ENCODE peak calls at places on chromosomes 11 and 22, in eight cellular contexts. One of them, this sample, is unnamed.

GRCh38 chr11:66886671-66887221 is 29.9 kb downstream of the LRFN4 start:
- DNase-seq in astrocyte of the spinal cord: peak; percentile 88
- DNase-seq in HL-60: no peak
- DNase-seq in kidney epithelial cell: no peak
- DNase-seq in psoas muscle: peak; percentile 57
- DNase-seq in right lobe of liver: no peak
- DNase-seq in D721Med: no peak
- DNase-seq in brain microvascular endothelial cell: peak; percentile 82
- DNase-seq in this sample: no peak

GRCh38 chr11:116829525-116830183 is at the start of gene APOC3:
- DNase-seq in astrocyte of the spinal cord: no peak
- DNase-seq in HL-60: no peak
- DNase-seq in kidney epithelial cell: no peak
- DNase-seq in psoas muscle: no peak
- DNase-seq in right lobe of liver: peak; percentile 97
- DNase-seq in D721Med: no peak
- DNase-seq in brain microvascular endothelial cell: no peak
- DNase-seq in this sample: no peak

GRCh38 chr11:65779669-65779918 is 1.2 kb downstream of the AP5B1 start:
- DNase-seq in astrocyte of the spinal cord: no peak
- DNase-seq in HL-60: no peak
- DNase-seq in kidney epithelial cell: no peak
- DNase-seq in psoas muscle: no peak
- DNase-seq in right lobe of liver: no peak
- DNase-seq in D721Med: no peak
- DNase-seq in brain microvascular endothelial cell: no peak
- DNase-seq in this sample: no peak

GRCh38 chr11:75337195-75337654 is 14.2 kb downstream of the ARRB1 start:
- DNase-seq in astrocyte of the spinal cord: no peak
- DNase-seq in HL-60: peak; percentile 65
- DNase-seq in kidney epithelial cell: no peak
- DNase-seq in psoas muscle: no peak
- DNase-seq in right lobe of liver: no peak
- DNase-seq in D721Med: no peak
- DNase-seq in brain microvascular endothelial cell: peak; percentile 33
- DNase-seq in this sample: peak; percentile 77

GRCh38 chr22:42433754-42434153 is 1.6 kb upstream of the NFAM1 start:
- DNase-seq in astrocyte of the spinal cord: no peak
- DNase-seq in HL-60: no peak
- DNase-seq in kidney epithelial cell: no peak
- DNase-seq in psoas muscle: no peak
- DNase-seq in right lobe of liver: no peak
- DNase-seq in D721Med: no peak
- DNase-seq in brain microvascular endothelial cell: no peak
- DNase-seq in this sample: no peak

GRCh38 chr22:23790819-23791736 is 4.3 kb downstream of the SMARCB1 start:
- DNase-seq in astrocyte of the spinal cord: no peak
- DNase-seq in HL-60: no peak
- DNase-seq in kidney epithelial cell: no peak
- DNase-seq in psoas muscle: no peak
- DNase-seq in right lobe of liver: no peak
- DNase-seq in D721Med: no peak
- DNase-seq in brain microvascular endothelial cell: no peak
- DNase-seq in this sample: no peak

GRCh38 chr22:22927888-22928665 is 40.5 kb downstream of the IGLL5 start:
- DNase-seq in astrocyte of the spinal cord: no peak
- DNase-seq in HL-60: peak; percentile 48
- DNase-seq in kidney epithelial cell: no peak
- DNase-seq in psoas muscle: peak; percentile 22
- DNase-seq in right lobe of liver: no peak
- DNase-seq in D721Med: no peak
- DNase-seq in brain microvascular endothelial cell: no peak
- DNase-seq in this sample: no peak

GRCh38 chr11:33899383-33900037 is 7.6 kb upstream of the LMO2 start:
- DNase-seq in astrocyte of the spinal cord: peak; percentile 62
- DNase-seq in HL-60: no peak
- DNase-seq in kidney epithelial cell: peak; percentile 10
- DNase-seq in psoas muscle: peak; percentile 89
- DNase-seq in right lobe of liver: no peak
- DNase-seq in D721Med: no peak
- DNase-seq in brain microvascular endothelial cell: peak; percentile 74
- DNase-seq in this sample: no peak

GRCh38 chr11:110989734-110990133 is 255.8 kb upstream of the POU2AF2 start:
- DNase-seq in astrocyte of the spinal cord: no peak
- DNase-seq in HL-60: peak; percentile 65
- DNase-seq in kidney epithelial cell: no peak
- DNase-seq in psoas muscle: no peak
- DNase-seq in right lobe of liver: peak; percentile 73
- DNase-seq in D721Med: no peak
- DNase-seq in brain microvascular endothelial cell: no peak
- DNase-seq in this sample: peak; percentile 60

GRCh38 chr11:121870202-121871045 is 245.6 kb downstream of the BLID start:
- DNase-seq in astrocyte of the spinal cord: no peak
- DNase-seq in HL-60: no peak
- DNase-seq in kidney epithelial cell: no peak
- DNase-seq in psoas muscle: no peak
- DNase-seq in right lobe of liver: no peak
- DNase-seq in D721Med: no peak
- DNase-seq in brain microvascular endothelial cell: no peak
- DNase-seq in this sample: no peak

GRCh38 chr11:63132985-63133775 is 10.8 kb downstream of the SLC22A24 start:
- DNase-seq in astrocyte of the spinal cord: no peak
- DNase-seq in HL-60: no peak
- DNase-seq in kidney epithelial cell: no peak
- DNase-seq in psoas muscle: no peak
- DNase-seq in right lobe of liver: no peak
- DNase-seq in D721Med: no peak
- DNase-seq in brain microvascular endothelial cell: no peak
- DNase-seq in this sample: no peak

GRCh38 chr11:22583963-22584492 is 41.6 kb downstream of the FANCF start:
- DNase-seq in astrocyte of the spinal cord: no peak
- DNase-seq in HL-60: no peak
- DNase-seq in kidney epithelial cell: no peak
- DNase-seq in psoas muscle: no peak
- DNase-seq in right lobe of liver: no peak
- DNase-seq in D721Med: no peak
- DNase-seq in brain microvascular endothelial cell: no peak
- DNase-seq in this sample: no peak

GRCh38 chr11:85558411-85558810 is 68.7 kb downstream of the DLG2 start:
- DNase-seq in astrocyte of the spinal cord: no peak
- DNase-seq in HL-60: no peak
- DNase-seq in kidney epithelial cell: no peak
- DNase-seq in psoas muscle: no peak
- DNase-seq in right lobe of liver: no peak
- DNase-seq in D721Med: no peak
- DNase-seq in brain microvascular endothelial cell: no peak
- DNase-seq in this sample: no peak

GRCh38 chr11:64841592-64842365 is 2.7 kb downstream of the CDC42BPG start:
- DNase-seq in astrocyte of the spinal cord: no peak
- DNase-seq in HL-60: no peak
- DNase-seq in kidney epithelial cell: no peak
- DNase-seq in psoas muscle: no peak
- DNase-seq in right lobe of liver: no peak
- DNase-seq in D721Med: no peak
- DNase-seq in brain microvascular endothelial cell: no peak
- DNase-seq in this sample: no peak

GRCh38 chr11:37286890-37287289 is 688.9 kb upstream of the RAG2 start:
- DNase-seq in astrocyte of the spinal cord: no peak
- DNase-seq in HL-60: no peak
- DNase-seq in kidney epithelial cell: no peak
- DNase-seq in psoas muscle: no peak
- DNase-seq in right lobe of liver: no peak
- DNase-seq in D721Med: no peak
- DNase-seq in brain microvascular endothelial cell: no peak
- DNase-seq in this sample: no peak

GRCh38 chr22:26743149-26743548 is 85.8 kb downstream of the MIAT start:
- DNase-seq in astrocyte of the spinal cord: no peak
- DNase-seq in HL-60: no peak
- DNase-seq in kidney epithelial cell: no peak
- DNase-seq in psoas muscle: no peak
- DNase-seq in right lobe of liver: no peak
- DNase-seq in D721Med: no peak
- DNase-seq in brain microvascular endothelial cell: no peak
- DNase-seq in this sample: no peak

GRCh38 chr11:8786933-8787332 is 104.3 kb downstream of the RPL27A start:
- DNase-seq in astrocyte of the spinal cord: no peak
- DNase-seq in HL-60: no peak
- DNase-seq in kidney epithelial cell: no peak
- DNase-seq in psoas muscle: no peak
- DNase-seq in right lobe of liver: no peak
- DNase-seq in D721Med: no peak
- DNase-seq in brain microvascular endothelial cell: no peak
- DNase-seq in this sample: no peak

GRCh38 chr11:63622318-63622717 is 8.1 kb upstream of the PLAAT3 start:
- DNase-seq in astrocyte of the spinal cord: no peak
- DNase-seq in HL-60: no peak
- DNase-seq in kidney epithelial cell: peak; percentile 76
- DNase-seq in psoas muscle: no peak
- DNase-seq in right lobe of liver: no peak
- DNase-seq in D721Med: no peak
- DNase-seq in brain microvascular endothelial cell: no peak
- DNase-seq in this sample: no peak

GRCh38 chr11:34830648-34831047 is 85.5 kb downstream of the APIP start:
- DNase-seq in astrocyte of the spinal cord: peak; percentile 15
- DNase-seq in HL-60: no peak
- DNase-seq in kidney epithelial cell: no peak
- DNase-seq in psoas muscle: no peak
- DNase-seq in right lobe of liver: no peak
- DNase-seq in D721Med: no peak
- DNase-seq in brain microvascular endothelial cell: no peak
- DNase-seq in this sample: no peak

GRCh38 chr11:102620858-102621561 is 4.1 kb downstream of the MMP20 start:
- DNase-seq in astrocyte of the spinal cord: peak; percentile 74
- DNase-seq in HL-60: no peak
- DNase-seq in kidney epithelial cell: no peak
- DNase-seq in psoas muscle: no peak
- DNase-seq in right lobe of liver: no peak
- DNase-seq in D721Med: no peak
- DNase-seq in brain microvascular endothelial cell: peak; percentile 80
- DNase-seq in this sample: no peak

GRCh38 chr11:62552931-62553838 is 6.6 kb upstream of the AHNAK start:
- DNase-seq in astrocyte of the spinal cord: peak; percentile 96
- DNase-seq in HL-60: peak; percentile 96
- DNase-seq in kidney epithelial cell: peak; percentile 92
- DNase-seq in psoas muscle: peak; percentile 94
- DNase-seq in right lobe of liver: peak; percentile 84
- DNase-seq in D721Med: no peak
- DNase-seq in brain microvascular endothelial cell: peak; percentile 94
- DNase-seq in this sample: peak; percentile 89

GRCh38 chr11:19814421-19814820 is 101.8 kb downstream of the NAV2 start:
- DNase-seq in astrocyte of the spinal cord: no peak
- DNase-seq in HL-60: no peak
- DNase-seq in kidney epithelial cell: no peak
- DNase-seq in psoas muscle: no peak
- DNase-seq in right lobe of liver: no peak
- DNase-seq in D721Med: no peak
- DNase-seq in brain microvascular endothelial cell: no peak
- DNase-seq in this sample: no peak

GRCh38 chr11:131864205-131864604 is 493.8 kb downstream of the NTM start:
- DNase-seq in astrocyte of the spinal cord: no peak
- DNase-seq in HL-60: no peak
- DNase-seq in kidney epithelial cell: no peak
- DNase-seq in psoas muscle: no peak
- DNase-seq in right lobe of liver: no peak
- DNase-seq in D721Med: no peak
- DNase-seq in brain microvascular endothelial cell: no peak
- DNase-seq in this sample: no peak

GRCh38 chr11:116833816-116834534 is 3.4 kb downstream of the APOA1 start:
- DNase-seq in astrocyte of the spinal cord: no peak
- DNase-seq in HL-60: no peak
- DNase-seq in kidney epithelial cell: no peak
- DNase-seq in psoas muscle: no peak
- DNase-seq in right lobe of liver: peak; percentile 92
- DNase-seq in D721Med: no peak
- DNase-seq in brain microvascular endothelial cell: no peak
- DNase-seq in this sample: peak; percentile 10

GRCh38 chr11:106231591-106231990 is 154.1 kb downstream of the AASDHPPT start:
- DNase-seq in astrocyte of the spinal cord: peak; percentile 6
- DNase-seq in HL-60: no peak
- DNase-seq in kidney epithelial cell: no peak
- DNase-seq in psoas muscle: no peak
- DNase-seq in right lobe of liver: no peak
- DNase-seq in D721Med: no peak
- DNase-seq in brain microvascular endothelial cell: no peak
- DNase-seq in this sample: no peak
- TF ChIP-seq CTCF in astrocyte of the spinal cord: peak; percentile 20
- TF ChIP-seq CTCF in HL-60: no peak
- TF ChIP-seq CTCF in kidney epithelial cell: no peak
- TF ChIP-seq CTCF in psoas muscle: no peak
- TF ChIP-seq CTCF in right lobe of liver: no peak
- TF ChIP-seq CTCF in D721Med: peak; percentile 3
- TF ChIP-seq CTCF in brain microvascular endothelial cell: peak; percentile 38
- TF ChIP-seq CTCF in this sample: no peak

GRCh38 chr11:100638648-100639047 is 48.4 kb upstream of the ARHGAP42 start:
- DNase-seq in astrocyte of the spinal cord: no peak
- DNase-seq in HL-60: no peak
- DNase-seq in kidney epithelial cell: no peak
- DNase-seq in psoas muscle: no peak
- DNase-seq in right lobe of liver: no peak
- DNase-seq in D721Med: no peak
- DNase-seq in brain microvascular endothelial cell: no peak
- DNase-seq in this sample: no peak
- TF ChIP-seq CTCF in astrocyte of the spinal cord: no peak
- TF ChIP-seq CTCF in HL-60: no peak
- TF ChIP-seq CTCF in kidney epithelial cell: no peak
- TF ChIP-seq CTCF in psoas muscle: no peak
- TF ChIP-seq CTCF in right lobe of liver: no peak
- TF ChIP-seq CTCF in D721Med: no peak
- TF ChIP-seq CTCF in brain microvascular endothelial cell: no peak
- TF ChIP-seq CTCF in this sample: no peak

DNA sequence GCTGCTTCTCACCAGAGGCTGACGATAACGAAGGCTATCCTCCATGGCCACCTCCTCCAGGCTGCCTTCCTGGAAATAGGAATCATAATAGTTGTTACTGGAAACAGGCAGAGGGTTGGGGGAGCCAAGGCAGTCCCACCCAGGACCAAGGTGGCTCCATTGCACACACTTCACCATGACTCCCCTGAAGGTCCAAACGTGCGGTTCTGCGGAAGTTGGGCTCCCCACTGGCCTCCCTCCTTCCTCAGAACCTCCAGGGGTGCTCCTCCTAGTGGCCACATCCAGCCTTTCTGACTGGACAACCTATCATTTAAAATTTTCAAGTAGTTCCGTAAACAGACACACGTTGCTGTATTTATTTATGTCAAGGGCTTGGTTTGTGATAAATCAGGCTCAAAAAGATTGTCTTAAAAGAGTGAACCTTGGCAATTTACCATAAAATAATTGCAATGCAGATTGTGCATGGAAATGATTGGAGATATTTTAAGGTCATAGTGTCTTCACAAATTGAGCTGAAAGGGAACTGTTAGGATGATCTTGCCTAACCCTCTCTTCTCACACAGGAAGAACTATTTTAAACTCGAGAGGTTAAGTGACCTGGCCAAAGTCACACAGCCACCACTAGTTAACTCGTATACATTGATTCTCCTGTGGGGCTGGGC is 1.4 kb upstream of the TCN2 start:
- DNase-seq in astrocyte of the spinal cord: peak; percentile 45
- DNase-seq in HL-60: no peak
- DNase-seq in kidney epithelial cell: no peak
- DNase-seq in psoas muscle: peak; percentile 66
- DNase-seq in right lobe of liver: peak; percentile 58
- DNase-seq in D721Med: no peak
- DNase-seq in brain microvascular endothelial cell: peak; percentile 26
- DNase-seq in this sample: peak; percentile 72
- TF ChIP-seq CTCF in astrocyte of the spinal cord: peak; percentile 73
- TF ChIP-seq CTCF in HL-60: peak; percentile 81
- TF ChIP-seq CTCF in kidney epithelial cell: peak; percentile 76
- TF ChIP-seq CTCF in psoas muscle: peak; percentile 51
- TF ChIP-seq CTCF in right lobe of liver: peak; percentile 75
- TF ChIP-seq CTCF in D721Med: peak; percentile 43
- TF ChIP-seq CTCF in brain microvascular endothelial cell: peak; percentile 87
- TF ChIP-seq CTCF in this sample: peak; percentile 90

GRCh38 chr11:7536102-7536501 is 22.3 kb downstream of the PPFIBP2 start:
- DNase-seq in astrocyte of the spinal cord: no peak
- DNase-seq in HL-60: no peak
- DNase-seq in kidney epithelial cell: no peak
- DNase-seq in psoas muscle: no peak
- DNase-seq in right lobe of liver: peak; percentile 37
- DNase-seq in D721Med: no peak
- DNase-seq in brain microvascular endothelial cell: no peak
- DNase-seq in this sample: no peak
- TF ChIP-seq CTCF in astrocyte of the spinal cord: no peak
- TF ChIP-seq CTCF in HL-60: peak; percentile 21
- TF ChIP-seq CTCF in kidney epithelial cell: peak; percentile 32
- TF ChIP-seq CTCF in psoas muscle: peak; percentile 16
- TF ChIP-seq CTCF in right lobe of liver: peak; percentile 11
- TF ChIP-seq CTCF in D721Med: no peak
- TF ChIP-seq CTCF in brain microvascular endothelial cell: peak; percentile 46
- TF ChIP-seq CTCF in this sample: peak; percentile 10